ENCODE peak calls at places on chromosomes 6 and 20, in six cellular contexts. One of them, this sample, is unnamed.

GRCh38 chr6:21846541-21847451 is 253.2 kb downstream of the SOX4 start:
- DNase-seq in GM23338: peak
- DNase-seq in choroid plexus epithelial cell: no peak
- DNase-seq in spleen: no peak
- DNase-seq in PC-3: peak
- DNase-seq in HL-60: peak
- DNase-seq in this sample: no peak

GRCh38 chr6:112296122-112296521 is 41.8 kb upstream of the LAMA4 start:
- DNase-seq in GM23338: peak
- DNase-seq in choroid plexus epithelial cell: peak
- DNase-seq in spleen: no peak
- DNase-seq in PC-3: peak
- DNase-seq in HL-60: no peak
- DNase-seq in this sample: peak

GRCh38 chr6:42805297-42805861 is 23.5 kb downstream of the BICRAL start:
- DNase-seq in GM23338: no peak
- DNase-seq in choroid plexus epithelial cell: no peak
- DNase-seq in spleen: no peak
- DNase-seq in PC-3: peak
- DNase-seq in HL-60: no peak
- DNase-seq in this sample: no peak

GRCh38 chr6:93721386-93722048 is 302.2 kb upstream of the EPHA7 start:
- DNase-seq in GM23338: peak
- DNase-seq in choroid plexus epithelial cell: peak
- DNase-seq in spleen: no peak
- DNase-seq in PC-3: peak
- DNase-seq in HL-60: no peak
- DNase-seq in this sample: peak

GRCh38 chr6:163757506-163757905 is 343.0 kb downstream of the QKI start:
- DNase-seq in GM23338: peak
- DNase-seq in choroid plexus epithelial cell: no peak
- DNase-seq in spleen: no peak
- DNase-seq in PC-3: no peak
- DNase-seq in HL-60: no peak
- DNase-seq in this sample: no peak

GRCh38 chr6:36784379-36784636 is 54.9 kb downstream of the CPNE5 start:
- DNase-seq in GM23338: no peak
- DNase-seq in choroid plexus epithelial cell: no peak
- DNase-seq in spleen: no peak
- DNase-seq in PC-3: no peak
- DNase-seq in HL-60: no peak
- DNase-seq in this sample: no peak

GRCh38 chr20:18590163-18590562 is 2.3 kb downstream of the DTD1 start:
- DNase-seq in GM23338: no peak
- DNase-seq in choroid plexus epithelial cell: peak
- DNase-seq in spleen: no peak
- DNase-seq in PC-3: no peak
- DNase-seq in HL-60: no peak
- DNase-seq in this sample: no peak

GRCh38 chr6:117266948-117267347 is 1.6 kb downstream of the VGLL2 start:
- DNase-seq in GM23338: no peak
- DNase-seq in choroid plexus epithelial cell: no peak
- DNase-seq in spleen: no peak
- DNase-seq in PC-3: no peak
- DNase-seq in HL-60: no peak
- DNase-seq in this sample: no peak

GRCh38 chr6:21048047-21048446 is 513.8 kb downstream of the CDKAL1 start:
- DNase-seq in GM23338: no peak
- DNase-seq in choroid plexus epithelial cell: no peak
- DNase-seq in spleen: no peak
- DNase-seq in PC-3: no peak
- DNase-seq in HL-60: no peak
- DNase-seq in this sample: no peak

GRCh38 chr20:48600470-48600945 is 227.3 kb downstream of the PREX1 start:
- DNase-seq in GM23338: no peak
- DNase-seq in choroid plexus epithelial cell: no peak
- DNase-seq in spleen: peak
- DNase-seq in PC-3: no peak
- DNase-seq in HL-60: no peak
- DNase-seq in this sample: no peak

GRCh38 chr6:83062225-83062624 is 3.4 kb downstream of the UBE3D start:
- DNase-seq in GM23338: peak
- DNase-seq in choroid plexus epithelial cell: peak
- DNase-seq in spleen: no peak
- DNase-seq in PC-3: no peak
- DNase-seq in HL-60: no peak
- DNase-seq in this sample: peak

GRCh38 chr6:142819603-142820335 is 125.2 kb downstream of the HIVEP2 start:
- DNase-seq in GM23338: no peak
- DNase-seq in choroid plexus epithelial cell: peak
- DNase-seq in spleen: no peak
- DNase-seq in PC-3: no peak
- DNase-seq in HL-60: peak
- DNase-seq in this sample: peak

GRCh38 chr6:116330511-116330910 is 40.2 kb upstream of the DSE start:
- DNase-seq in GM23338: no peak
- DNase-seq in choroid plexus epithelial cell: no peak
- DNase-seq in spleen: no peak
- DNase-seq in PC-3: no peak
- DNase-seq in HL-60: no peak
- DNase-seq in this sample: no peak

GRCh38 chr6:92124126-92124525 is 1295.2 kb downstream of the EPHA7 start:
- DNase-seq in GM23338: no peak
- DNase-seq in choroid plexus epithelial cell: peak
- DNase-seq in spleen: no peak
- DNase-seq in PC-3: peak
- DNase-seq in HL-60: no peak
- DNase-seq in this sample: peak

GRCh38 chr6:30735668-30736314 is 6.7 kb downstream of the FLOT1 start:
- DNase-seq in GM23338: no peak
- DNase-seq in choroid plexus epithelial cell: no peak
- DNase-seq in spleen: no peak
- DNase-seq in PC-3: no peak
- DNase-seq in HL-60: no peak
- DNase-seq in this sample: no peak

GRCh38 chr6:25866011-25866410 is 8.0 kb downstream of the SLC17A3 start:
- DNase-seq in GM23338: no peak
- DNase-seq in choroid plexus epithelial cell: no peak
- DNase-seq in spleen: no peak
- DNase-seq in PC-3: no peak
- DNase-seq in HL-60: no peak
- DNase-seq in this sample: no peak

GRCh38 chr20:25076201-25076600 is 5.7 kb downstream of the VSX1 start:
- DNase-seq in GM23338: no peak
- DNase-seq in choroid plexus epithelial cell: no peak
- DNase-seq in spleen: no peak
- DNase-seq in PC-3: peak
- DNase-seq in HL-60: no peak
- DNase-seq in this sample: no peak

GRCh38 chr20:25077610-25078169 is 4.3 kb downstream of the VSX1 start:
- DNase-seq in GM23338: peak
- DNase-seq in choroid plexus epithelial cell: peak
- DNase-seq in spleen: peak
- DNase-seq in PC-3: no peak
- DNase-seq in HL-60: peak
- DNase-seq in this sample: no peak

GRCh38 chr20:25079171-25079570 is 2.8 kb downstream of the VSX1 start:
- DNase-seq in GM23338: no peak
- DNase-seq in choroid plexus epithelial cell: no peak
- DNase-seq in spleen: no peak
- DNase-seq in PC-3: no peak
- DNase-seq in HL-60: no peak
- DNase-seq in this sample: no peak

GRCh38 chr20:25078662-25079061 is 3.3 kb downstream of the VSX1 start:
- DNase-seq in GM23338: no peak
- DNase-seq in choroid plexus epithelial cell: no peak
- DNase-seq in spleen: no peak
- DNase-seq in PC-3: no peak
- DNase-seq in HL-60: no peak
- DNase-seq in this sample: no peak

GRCh38 chr20:25076731-25077609 is 5.0 kb downstream of the VSX1 start:
- DNase-seq in GM23338: peak
- DNase-seq in choroid plexus epithelial cell: no peak
- DNase-seq in spleen: no peak
- DNase-seq in PC-3: peak
- DNase-seq in HL-60: peak
- DNase-seq in this sample: no peak
- TF ChIP-seq CTCF in GM23338: peak
- TF ChIP-seq CTCF in choroid plexus epithelial cell: peak
- TF ChIP-seq CTCF in spleen: no peak
- TF ChIP-seq CTCF in PC-3: peak
- TF ChIP-seq CTCF in HL-60: no peak
- TF ChIP-seq CTCF in this sample: peak

DNA sequence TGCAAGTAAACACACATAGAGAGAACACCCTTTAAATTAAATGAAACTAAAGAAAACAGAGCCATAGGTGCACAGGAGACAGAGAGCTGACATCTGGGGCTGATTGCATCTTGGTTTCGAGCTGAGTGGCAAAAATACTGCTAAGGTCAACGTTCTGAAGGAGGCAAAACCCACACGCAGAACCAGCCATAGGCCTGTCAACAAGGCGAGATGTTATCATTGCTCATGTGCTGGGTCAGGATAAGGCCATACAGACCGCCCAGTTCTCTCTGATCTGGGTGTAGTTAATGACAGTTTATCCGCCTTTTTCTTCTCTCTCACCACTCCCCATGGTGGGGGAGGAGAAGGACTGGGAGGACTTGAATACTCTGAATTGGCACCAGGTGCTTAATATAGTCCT is 4.5 kb upstream of the FAM110A start:
- DNase-seq in GM23338: no peak
- DNase-seq in choroid plexus epithelial cell: no peak
- DNase-seq in spleen: peak
- DNase-seq in PC-3: no peak
- DNase-seq in HL-60: peak
- DNase-seq in this sample: no peak
- H3K4me3 ChIP-seq in GM23338: no peak
- H3K4me3 ChIP-seq in choroid plexus epithelial cell: no peak
- H3K4me3 ChIP-seq in spleen: no peak
- H3K4me3 ChIP-seq in PC-3: no peak
- H3K4me3 ChIP-seq in HL-60: no peak
- H3K4me3 ChIP-seq in this sample: no peak

GRCh38 chr6:33014841-33015634 is 5.6 kb upstream of the HLA-DOA start:
- DNase-seq in GM23338: peak
- DNase-seq in choroid plexus epithelial cell: peak
- DNase-seq in spleen: no peak
- DNase-seq in PC-3: peak
- DNase-seq in HL-60: peak
- DNase-seq in this sample: peak

GRCh38 chr6:33017024-33017423 is 7.6 kb upstream of the HLA-DOA start:
- DNase-seq in GM23338: no peak
- DNase-seq in choroid plexus epithelial cell: no peak
- DNase-seq in spleen: no peak
- DNase-seq in PC-3: no peak
- DNase-seq in HL-60: no peak
- DNase-seq in this sample: no peak

GRCh38 chr6:33010356-33010755 is 965 bp upstream of the HLA-DOA start:
- DNase-seq in GM23338: peak
- DNase-seq in choroid plexus epithelial cell: no peak
- DNase-seq in spleen: no peak
- DNase-seq in PC-3: no peak
- DNase-seq in HL-60: no peak
- DNase-seq in this sample: no peak

GRCh38 chr6:33015798-33016197 is 6.4 kb upstream of the HLA-DOA start:
- DNase-seq in GM23338: peak
- DNase-seq in choroid plexus epithelial cell: no peak
- DNase-seq in spleen: peak
- DNase-seq in PC-3: no peak
- DNase-seq in HL-60: no peak
- DNase-seq in this sample: no peak

DNA sequence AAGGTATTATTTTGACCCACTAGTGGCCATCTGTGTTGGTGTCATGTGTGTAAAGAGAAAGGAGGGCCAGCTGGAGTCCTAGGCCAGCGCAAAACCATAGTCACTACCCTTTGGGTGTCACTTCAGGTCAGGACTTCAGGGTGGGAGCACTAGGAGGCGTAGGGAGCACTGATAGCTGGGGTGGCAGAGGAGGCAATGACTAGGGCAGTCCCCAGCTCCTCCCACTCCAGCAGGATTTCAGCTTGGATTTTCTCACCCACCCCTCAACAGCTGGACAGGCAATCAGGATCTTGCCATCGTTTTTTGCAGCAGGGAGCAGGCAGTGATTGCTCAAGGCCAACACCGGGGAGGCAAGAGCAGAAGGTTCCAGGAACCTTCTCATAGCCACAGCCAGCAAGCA is 4.2 kb upstream of the HLA-DOA start:
- DNase-seq in GM23338: peak
- DNase-seq in choroid plexus epithelial cell: no peak
- DNase-seq in spleen: no peak
- DNase-seq in PC-3: no peak
- DNase-seq in HL-60: no peak
- DNase-seq in this sample: no peak
- TF ChIP-seq CTCF in GM23338: no peak
- TF ChIP-seq CTCF in choroid plexus epithelial cell: no peak
- TF ChIP-seq CTCF in spleen: no peak
- TF ChIP-seq CTCF in PC-3: no peak
- TF ChIP-seq CTCF in HL-60: no peak
- TF ChIP-seq CTCF in this sample: no peak

GRCh38 chr20:62843656-62844055 is 18.0 kb downstream of the TCFL5 start:
- DNase-seq in GM23338: no peak
- DNase-seq in choroid plexus epithelial cell: no peak
- DNase-seq in spleen: no peak
- DNase-seq in PC-3: peak
- DNase-seq in HL-60: no peak
- DNase-seq in this sample: no peak
- H3K4me3 ChIP-seq in GM23338: no peak
- H3K4me3 ChIP-seq in choroid plexus epithelial cell: no peak
- H3K4me3 ChIP-seq in spleen: no peak
- H3K4me3 ChIP-seq in PC-3: no peak
- H3K4me3 ChIP-seq in HL-60: no peak
- H3K4me3 ChIP-seq in this sample: no peak

This sample was measured in astrocyte of the spinal cord.